ENCODE peak calls at places on chromosomes 13 and 19, in seven cellular contexts. One of them, this sample, is unnamed.

GRCh38 chr13:111177803-111178389 is 62.8 kb downstream of the ARHGEF7 start:
- DNase-seq in nucleus accumbens: no peak
- DNase-seq in kidney tubule cell: no peak
- DNase-seq in foreskin keratinocyte: peak
- DNase-seq in SHP77: no peak
- DNase-seq in stimulated activated CD4-positive, alpha-beta T cell treated with anti-CD3 and anti-CD28 coated beads, TNF-alpha, amount 100 ng/mL, for 48 hours: no peak
- DNase-seq in CD4-positive, alpha-beta T cell: no peak
- DNase-seq in this sample: no peak

GRCh38 chr19:794989-795658 is 2.1 kb upstream of the PTBP1 start:
- DNase-seq in nucleus accumbens: peak
- DNase-seq in kidney tubule cell: no peak
- DNase-seq in foreskin keratinocyte: no peak
- DNase-seq in SHP77: no peak
- DNase-seq in stimulated activated CD4-positive, alpha-beta T cell treated with anti-CD3 and anti-CD28 coated beads, TNF-alpha, amount 100 ng/mL, for 48 hours: no peak
- DNase-seq in CD4-positive, alpha-beta T cell: no peak
- DNase-seq in this sample: no peak

GRCh38 chr19:16779539-16780163 is 49.5 kb upstream of the SIN3B start:
- DNase-seq in nucleus accumbens: no peak
- DNase-seq in kidney tubule cell: peak
- DNase-seq in foreskin keratinocyte: no peak
- DNase-seq in SHP77: no peak
- DNase-seq in stimulated activated CD4-positive, alpha-beta T cell treated with anti-CD3 and anti-CD28 coated beads, TNF-alpha, amount 100 ng/mL, for 48 hours: no peak
- DNase-seq in CD4-positive, alpha-beta T cell: no peak
- DNase-seq in this sample: no peak

GRCh38 chr19:898663-899062 is 5.4 kb downstream of the RNU6-9 start:
- DNase-seq in nucleus accumbens: peak
- DNase-seq in kidney tubule cell: no peak
- DNase-seq in foreskin keratinocyte: no peak
- DNase-seq in SHP77: no peak
- DNase-seq in stimulated activated CD4-positive, alpha-beta T cell treated with anti-CD3 and anti-CD28 coated beads, TNF-alpha, amount 100 ng/mL, for 48 hours: no peak
- DNase-seq in CD4-positive, alpha-beta T cell: peak
- DNase-seq in this sample: no peak

GRCh38 chr19:51441410-51442390 is 16.6 kb downstream of the SIGLEC8 start:
- DNase-seq in nucleus accumbens: no peak
- DNase-seq in kidney tubule cell: peak
- DNase-seq in foreskin keratinocyte: peak
- DNase-seq in SHP77: no peak
- DNase-seq in stimulated activated CD4-positive, alpha-beta T cell treated with anti-CD3 and anti-CD28 coated beads, TNF-alpha, amount 100 ng/mL, for 48 hours: peak
- DNase-seq in CD4-positive, alpha-beta T cell: peak
- DNase-seq in this sample: no peak

GRCh38 chr13:112968380-112968909 is 569 bp upstream of the MCF2L start:
- DNase-seq in nucleus accumbens: no peak
- DNase-seq in kidney tubule cell: peak
- DNase-seq in foreskin keratinocyte: no peak
- DNase-seq in SHP77: peak
- DNase-seq in stimulated activated CD4-positive, alpha-beta T cell treated with anti-CD3 and anti-CD28 coated beads, TNF-alpha, amount 100 ng/mL, for 48 hours: no peak
- DNase-seq in CD4-positive, alpha-beta T cell: peak
- DNase-seq in this sample: no peak

GRCh38 chr19:17706750-17707181 is 12.5 kb upstream of the MAP1S start:
- DNase-seq in nucleus accumbens: peak
- DNase-seq in kidney tubule cell: peak
- DNase-seq in foreskin keratinocyte: no peak
- DNase-seq in SHP77: no peak
- DNase-seq in stimulated activated CD4-positive, alpha-beta T cell treated with anti-CD3 and anti-CD28 coated beads, TNF-alpha, amount 100 ng/mL, for 48 hours: no peak
- DNase-seq in CD4-positive, alpha-beta T cell: no peak
- DNase-seq in this sample: no peak

GRCh38 chr13:110448230-110448629 is 113.3 kb downstream of the RAB20 start:
- DNase-seq in nucleus accumbens: no peak
- DNase-seq in kidney tubule cell: peak
- DNase-seq in foreskin keratinocyte: peak
- DNase-seq in SHP77: no peak
- DNase-seq in stimulated activated CD4-positive, alpha-beta T cell treated with anti-CD3 and anti-CD28 coated beads, TNF-alpha, amount 100 ng/mL, for 48 hours: no peak
- DNase-seq in CD4-positive, alpha-beta T cell: no peak
- DNase-seq in this sample: peak

GRCh38 chr13:97395437-97396136 is 38.4 kb upstream of the RAP2A start:
- DNase-seq in nucleus accumbens: no peak
- DNase-seq in kidney tubule cell: peak
- DNase-seq in foreskin keratinocyte: peak
- DNase-seq in SHP77: no peak
- DNase-seq in stimulated activated CD4-positive, alpha-beta T cell treated with anti-CD3 and anti-CD28 coated beads, TNF-alpha, amount 100 ng/mL, for 48 hours: no peak
- DNase-seq in CD4-positive, alpha-beta T cell: no peak
- DNase-seq in this sample: no peak

GRCh38 chr19:18913466-18913865 is 5.7 kb downstream of the COPE start:
- DNase-seq in nucleus accumbens: no peak
- DNase-seq in kidney tubule cell: no peak
- DNase-seq in foreskin keratinocyte: no peak
- DNase-seq in SHP77: no peak
- DNase-seq in stimulated activated CD4-positive, alpha-beta T cell treated with anti-CD3 and anti-CD28 coated beads, TNF-alpha, amount 100 ng/mL, for 48 hours: no peak
- DNase-seq in CD4-positive, alpha-beta T cell: no peak
- DNase-seq in this sample: no peak

GRCh38 chr13:111039735-111040134 is 75.4 kb upstream of the ARHGEF7 start:
- DNase-seq in nucleus accumbens: no peak
- DNase-seq in kidney tubule cell: no peak
- DNase-seq in foreskin keratinocyte: no peak
- DNase-seq in SHP77: no peak
- DNase-seq in stimulated activated CD4-positive, alpha-beta T cell treated with anti-CD3 and anti-CD28 coated beads, TNF-alpha, amount 100 ng/mL, for 48 hours: no peak
- DNase-seq in CD4-positive, alpha-beta T cell: no peak
- DNase-seq in this sample: no peak

GRCh38 chr19:12723643-12724426 is at the start of gene TNPO2:
- DNase-seq in nucleus accumbens: peak
- DNase-seq in kidney tubule cell: peak
- DNase-seq in foreskin keratinocyte: peak
- DNase-seq in SHP77: peak
- DNase-seq in stimulated activated CD4-positive, alpha-beta T cell treated with anti-CD3 and anti-CD28 coated beads, TNF-alpha, amount 100 ng/mL, for 48 hours: peak
- DNase-seq in CD4-positive, alpha-beta T cell: peak
- DNase-seq in this sample: peak

GRCh38 chr19:19110410-19111137 is 27.7 kb downstream of the TMEM161A start:
- DNase-seq in nucleus accumbens: peak
- DNase-seq in kidney tubule cell: no peak
- DNase-seq in foreskin keratinocyte: no peak
- DNase-seq in SHP77: no peak
- DNase-seq in stimulated activated CD4-positive, alpha-beta T cell treated with anti-CD3 and anti-CD28 coated beads, TNF-alpha, amount 100 ng/mL, for 48 hours: no peak
- DNase-seq in CD4-positive, alpha-beta T cell: peak
- DNase-seq in this sample: no peak

GRCh38 chr13:113452942-113453901 is at the start of gene ADPRHL1:
- DNase-seq in nucleus accumbens: no peak
- DNase-seq in kidney tubule cell: no peak
- DNase-seq in foreskin keratinocyte: no peak
- DNase-seq in SHP77: no peak
- DNase-seq in stimulated activated CD4-positive, alpha-beta T cell treated with anti-CD3 and anti-CD28 coated beads, TNF-alpha, amount 100 ng/mL, for 48 hours: no peak
- DNase-seq in CD4-positive, alpha-beta T cell: no peak
- DNase-seq in this sample: no peak

GRCh38 chr19:9883231-9883758 is 48.2 kb downstream of the PIN1 start:
- DNase-seq in nucleus accumbens: no peak
- DNase-seq in kidney tubule cell: peak
- DNase-seq in foreskin keratinocyte: peak
- DNase-seq in SHP77: peak
- DNase-seq in stimulated activated CD4-positive, alpha-beta T cell treated with anti-CD3 and anti-CD28 coated beads, TNF-alpha, amount 100 ng/mL, for 48 hours: no peak
- DNase-seq in CD4-positive, alpha-beta T cell: no peak
- DNase-seq in this sample: no peak

GRCh38 chr13:64165826-64166225 is 2750.2 kb upstream of the PCDH20 start:
- DNase-seq in nucleus accumbens: no peak
- DNase-seq in kidney tubule cell: no peak
- DNase-seq in foreskin keratinocyte: no peak
- DNase-seq in SHP77: no peak
- DNase-seq in stimulated activated CD4-positive, alpha-beta T cell treated with anti-CD3 and anti-CD28 coated beads, TNF-alpha, amount 100 ng/mL, for 48 hours: no peak
- DNase-seq in CD4-positive, alpha-beta T cell: no peak
- DNase-seq in this sample: no peak

GRCh38 chr13:19590423-19590822 is 29.1 kb upstream of the TPTE2 start:
- DNase-seq in nucleus accumbens: no peak
- DNase-seq in kidney tubule cell: no peak
- DNase-seq in foreskin keratinocyte: no peak
- DNase-seq in SHP77: no peak
- DNase-seq in stimulated activated CD4-positive, alpha-beta T cell treated with anti-CD3 and anti-CD28 coated beads, TNF-alpha, amount 100 ng/mL, for 48 hours: no peak
- DNase-seq in CD4-positive, alpha-beta T cell: no peak
- DNase-seq in this sample: no peak

GRCh38 chr19:49119411-49120324 is at the start of gene PPFIA3:
- DNase-seq in nucleus accumbens: peak
- DNase-seq in kidney tubule cell: peak
- DNase-seq in foreskin keratinocyte: no peak
- DNase-seq in SHP77: peak
- DNase-seq in stimulated activated CD4-positive, alpha-beta T cell treated with anti-CD3 and anti-CD28 coated beads, TNF-alpha, amount 100 ng/mL, for 48 hours: no peak
- DNase-seq in CD4-positive, alpha-beta T cell: no peak
- DNase-seq in this sample: peak

GRCh38 chr13:108755084-108755483 is 125.7 kb downstream of the MYO16 start:
- DNase-seq in nucleus accumbens: no peak
- DNase-seq in kidney tubule cell: no peak
- DNase-seq in foreskin keratinocyte: no peak
- DNase-seq in SHP77: no peak
- DNase-seq in stimulated activated CD4-positive, alpha-beta T cell treated with anti-CD3 and anti-CD28 coated beads, TNF-alpha, amount 100 ng/mL, for 48 hours: no peak
- DNase-seq in CD4-positive, alpha-beta T cell: no peak
- DNase-seq in this sample: no peak

This sample was measured in kidney glomerular epithelial cell.